ENCODE peak calls at places on chromosomes 13 and 19, in seven cellular contexts. M is brain microvascular endothelial cell; D is AG04450; J is IMR-90; N is fibroblast of the aortic adventitia; T is CD4-positive, alpha-beta memory T cell; P is PC-9. F is an unnamed sample.

GRCh38 chr13:34410653-34411052 is 531.4 kb upstream of the NBEA start:
- DNase-seq in D (no peak), P (no peak), T (no peak), N (peak), M (no peak), J (no peak), F (peak)

GRCh38 chr19:38850976-38851621 is 1.3 kb upstream of the HNRNPL start:
- DNase-seq in N (no peak), P (no peak), J (no peak), D (no peak), M (no peak), T (peak), F (no peak)

GRCh38 chr19:524062-524674 is 7.4 kb upstream of the CDC34 start:
- DNase-seq in T (no peak), D (no peak), P (no peak), M (peak), J (peak), N (no peak), F (peak)

GRCh38 chr19:7083076-7083956 is 13.8 kb downstream of the ZNF557 start:
- DNase-seq in D (no peak), N (peak), M (peak), J (peak), P (no peak), T (peak), F (peak)

GRCh38 chr13:113943821-113944565 is 29.9 kb downstream of the C13orf46 start:
- DNase-seq in N (no peak), J (no peak), M (no peak), P (no peak), T (no peak), D (no peak), F (no peak)

GRCh38 chr19:7916137-7916907 is 1.7 kb downstream of the TGFBR3L start:
- DNase-seq in M (no peak), N (no peak), D (no peak), T (peak), P (no peak), J (no peak), F (peak)

GRCh38 chr13:110334256-110334655 is 27.2 kb downstream of the COL4A2 start:
- DNase-seq in D (no peak), P (no peak), T (no peak), N (no peak), M (peak), J (peak), F (no peak)

GRCh38 chr19:38667552-38668205 is 20.2 kb downstream of the ACTN4 start:
- DNase-seq in J (peak), N (peak), T (no peak), P (no peak), M (no peak), D (no peak), F (peak)

GRCh38 chr19:55173717-55174409 is 6.2 kb downstream of the SYT5 start:
- DNase-seq in N (peak), M (peak), P (peak), D (no peak), J (peak), T (no peak), F (peak)

GRCh38 chr13:77267362-77267761 is 59.5 kb downstream of the MYCBP2 start:
- DNase-seq in D (no peak), P (no peak), T (no peak), N (peak), J (peak), M (no peak), F (peak)

GRCh38 chr13:98910501-98910951 is 67.3 kb downstream of the DOCK9 start:
- DNase-seq in N (peak), J (peak), D (no peak), T (peak), P (peak), M (peak), F (peak)

GRCh38 chr13:80923907-80924306 is 583.0 kb upstream of the SPRY2 start:
- DNase-seq in N (no peak), T (no peak), J (no peak), D (no peak), M (no peak), P (no peak), F (peak)

GRCh38 chr19:39483141-39483540 is 2.5 kb downstream of the TIMM50 start:
- DNase-seq in M (no peak), N (no peak), P (no peak), T (no peak), J (no peak), D (no peak), F (no peak)

GRCh38 chr13:85864963-85865530 is 65.8 kb upstream of the SLITRK6 start:
- DNase-seq in J (peak), T (no peak), M (peak), D (peak), P (no peak), N (no peak), F (no peak)

GRCh38 chr19:46404884-46405658 is 8.3 kb downstream of the CCDC8 start:
- DNase-seq in P (no peak), M (peak), N (peak), T (no peak), J (no peak), D (no peak), F (peak)

GRCh38 chr19:5215431-5215830 is 125.2 kb downstream of the PTPRS start:
- DNase-seq in N (no peak), P (no peak), J (no peak), D (no peak), M (no peak), T (no peak), F (no peak)

GRCh38 chr13:63156816-63157215 is 1741.2 kb upstream of the PCDH20 start:
- DNase-seq in J (no peak), N (no peak), D (no peak), T (no peak), M (peak), P (no peak), F (no peak)

GRCh38 chr13:47545630-47546029 is 455.4 kb downstream of the SUCLA2 start:
- DNase-seq in M (no peak), T (no peak), J (no peak), N (peak), D (no peak), P (no peak), F (no peak)

GRCh38 chr13:30396434-30397075 is 25.7 kb upstream of the UBE2L5 start:
- DNase-seq in N (peak), M (no peak), J (peak), D (no peak), T (no peak), P (no peak), F (peak)

GRCh38 chr13:62643007-62643483 is 1227.4 kb upstream of the PCDH20 start:
- DNase-seq in N (no peak), D (no peak), T (no peak), J (peak), M (peak), P (peak), F (peak)

GRCh38 chr13:110108348-110109139 is 198.4 kb downstream of the COL4A1 start:
- DNase-seq in T (no peak), N (peak), P (peak), M (peak), D (peak), J (peak), F (peak)

GRCh38 chr19:42233638-42234292 is 8.6 kb downstream of the GSK3A start:
- DNase-seq in N (no peak), P (no peak), M (no peak), J (no peak), D (no peak), T (no peak), F (no peak)

GRCh38 chr13:88751994-88752393 is 1080.8 kb downstream of the SLITRK5 start:
- DNase-seq in T (no peak), M (no peak), J (no peak), N (no peak), D (no peak), P (no peak), F (no peak)

GRCh38 chr19:52171321-52172169 is at the start of gene ZNF836:
- DNase-seq in N (peak), P (peak), D (no peak), T (peak), J (peak), M (peak), F (peak)

DNA sequence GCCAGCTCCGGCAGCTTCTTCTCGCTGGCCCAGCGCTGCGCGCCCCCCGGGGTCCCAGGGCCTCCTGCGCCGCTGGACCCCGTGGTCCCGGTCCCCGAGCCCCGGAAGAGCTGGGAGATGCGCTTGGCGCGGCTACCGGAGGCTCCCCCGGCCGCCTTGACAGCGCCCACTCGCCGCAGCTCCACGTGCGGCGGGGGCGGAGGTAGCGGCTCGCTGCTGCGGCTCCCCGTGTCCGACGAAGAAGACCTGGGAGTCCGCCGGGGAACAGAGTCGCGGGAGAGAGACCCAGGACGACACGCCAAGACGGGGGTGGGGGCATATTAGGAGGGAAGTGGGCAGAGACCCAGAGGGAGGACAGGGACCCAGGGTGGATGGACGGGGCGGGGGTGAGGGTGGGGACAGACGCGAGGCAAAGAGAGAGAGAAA is 997 bp downstream of the RASIP1 start:
- DNase-seq in M (no peak), N (no peak), J (no peak), D (no peak), P (no peak), T (no peak), F (no peak)
- H3K4me3 ChIP-seq in M (no peak), N (peak), J (peak), D (peak), P (peak), T (no peak), F (no peak)

DNA sequence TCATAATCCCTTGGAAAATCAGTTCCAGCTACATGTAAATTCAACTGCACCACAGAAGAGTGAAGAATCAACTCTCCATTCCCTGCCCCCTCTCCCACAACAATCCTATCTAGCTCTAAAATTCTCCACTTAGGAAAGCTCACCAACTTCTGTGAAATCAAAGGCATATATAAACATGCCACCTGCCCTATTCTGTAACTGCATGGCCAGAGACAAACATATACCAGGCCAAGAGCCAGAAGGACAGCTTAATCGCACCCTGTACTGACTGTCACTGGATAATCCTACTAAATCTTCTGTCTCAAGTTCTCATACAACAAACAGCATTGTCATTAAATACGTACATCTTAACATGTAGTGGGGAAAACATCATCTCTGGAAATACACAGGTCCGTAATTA is 58.2 kb upstream of the EEF1AKMT1 start:
- DNase-seq in T (no peak), M (no peak), N (no peak), P (no peak), J (no peak), D (no peak), F (no peak)
- H3K4me3 ChIP-seq in T (no peak), M (no peak), N (no peak), P (no peak), J (no peak), D (no peak), F (no peak)

GRCh38 chr19:17542042-17542441 is 13.4 kb upstream of the COLGALT1 start:
- DNase-seq in D (no peak), N (no peak), M (no peak), P (no peak), J (no peak), T (no peak), F (no peak)

GRCh38 chr19:17539288-17540117 is 15.9 kb upstream of the COLGALT1 start:
- DNase-seq in D (peak), J (peak), P (peak), T (peak), M (peak), N (peak), F (peak)

GRCh38 chr19:17538684-17539287 is 16.7 kb upstream of the COLGALT1 start:
- DNase-seq in J (no peak), T (no peak), N (no peak), P (no peak), D (no peak), M (no peak), F (no peak)

GRCh38 chr19:17541184-17541759 is 14.2 kb upstream of the COLGALT1 start:
- DNase-seq in P (no peak), T (no peak), D (no peak), M (no peak), N (no peak), J (no peak), F (no peak)

DNA sequence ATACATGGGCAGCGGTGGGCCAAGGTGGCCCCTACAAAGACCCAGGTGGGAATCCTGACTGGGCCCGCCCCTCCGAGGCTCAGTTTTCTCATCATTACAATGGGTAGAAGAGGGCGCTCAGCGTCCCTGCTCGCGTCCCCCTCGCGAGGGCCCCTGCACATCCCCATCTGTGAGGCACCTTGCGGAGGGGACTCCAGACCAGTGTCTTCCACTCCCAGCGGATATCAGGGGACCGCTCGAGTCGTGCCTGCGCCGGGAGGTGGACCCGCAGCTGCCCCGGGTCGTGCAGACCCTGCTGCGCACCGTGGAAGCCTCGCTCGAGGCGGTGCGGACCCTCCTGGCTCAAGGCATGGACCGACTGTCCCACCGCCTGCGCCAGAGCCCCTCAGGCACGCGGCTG is 15.3 kb upstream of the COLGALT1 start:
- DNase-seq in N (no peak), P (no peak), M (no peak), J (no peak), T (no peak), D (no peak), F (no peak)
- H3K4me3 ChIP-seq in N (no peak), P (no peak), M (no peak), J (no peak), T (no peak), D (no peak), F (no peak)

DNA sequence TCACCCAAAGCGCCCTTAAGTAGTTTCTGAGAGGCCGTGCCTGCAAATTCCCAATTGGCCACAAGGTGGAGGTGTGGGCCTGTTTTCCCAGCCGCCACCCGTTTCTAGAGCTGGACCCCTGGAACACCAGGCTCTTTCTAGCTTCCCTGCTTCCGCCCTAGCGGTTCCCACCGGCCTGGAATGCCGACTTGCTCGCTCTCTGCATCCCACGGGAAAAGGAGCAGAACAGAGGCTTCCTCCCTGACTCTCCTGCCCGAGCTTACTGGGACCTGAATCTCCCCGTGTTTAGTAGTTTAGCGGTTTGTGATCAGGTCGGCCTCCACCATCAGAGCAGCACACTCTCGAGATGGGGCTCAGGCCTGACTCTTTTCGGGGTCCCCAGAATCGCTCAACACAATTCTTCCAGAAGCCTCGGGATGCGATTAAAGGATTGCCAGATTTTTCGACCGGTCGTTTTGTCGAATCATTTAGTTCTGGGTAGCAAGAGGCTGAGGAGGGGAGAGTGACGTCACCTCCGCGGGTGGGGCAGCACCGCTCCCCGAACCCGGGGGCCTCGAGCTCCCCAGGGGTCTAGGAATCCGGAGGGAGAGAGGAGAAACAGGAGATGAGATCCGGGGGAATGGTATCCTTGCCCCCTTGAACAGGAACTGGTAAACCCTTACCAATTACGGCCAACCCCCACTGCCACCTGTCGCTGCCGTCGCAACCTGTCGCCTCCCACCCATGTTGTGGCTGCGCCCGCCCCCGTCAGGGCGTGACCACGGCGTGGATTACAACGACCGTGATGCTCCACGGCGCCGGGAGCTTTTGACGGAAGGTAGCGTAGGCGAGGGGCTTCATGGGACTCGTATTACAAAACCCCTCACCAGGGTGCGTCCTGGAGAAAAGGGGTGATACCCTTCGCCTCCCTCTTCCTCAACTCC is 8.0 kb downstream of the NAPSA start:
- DNase-seq in D (no peak), T (peak), N (peak), P (peak), J (peak), M (peak), F (peak)
- H3K4me3 ChIP-seq in D (peak), T (peak), N (peak), P (no peak), J (peak), M (peak), F (peak)

DNA sequence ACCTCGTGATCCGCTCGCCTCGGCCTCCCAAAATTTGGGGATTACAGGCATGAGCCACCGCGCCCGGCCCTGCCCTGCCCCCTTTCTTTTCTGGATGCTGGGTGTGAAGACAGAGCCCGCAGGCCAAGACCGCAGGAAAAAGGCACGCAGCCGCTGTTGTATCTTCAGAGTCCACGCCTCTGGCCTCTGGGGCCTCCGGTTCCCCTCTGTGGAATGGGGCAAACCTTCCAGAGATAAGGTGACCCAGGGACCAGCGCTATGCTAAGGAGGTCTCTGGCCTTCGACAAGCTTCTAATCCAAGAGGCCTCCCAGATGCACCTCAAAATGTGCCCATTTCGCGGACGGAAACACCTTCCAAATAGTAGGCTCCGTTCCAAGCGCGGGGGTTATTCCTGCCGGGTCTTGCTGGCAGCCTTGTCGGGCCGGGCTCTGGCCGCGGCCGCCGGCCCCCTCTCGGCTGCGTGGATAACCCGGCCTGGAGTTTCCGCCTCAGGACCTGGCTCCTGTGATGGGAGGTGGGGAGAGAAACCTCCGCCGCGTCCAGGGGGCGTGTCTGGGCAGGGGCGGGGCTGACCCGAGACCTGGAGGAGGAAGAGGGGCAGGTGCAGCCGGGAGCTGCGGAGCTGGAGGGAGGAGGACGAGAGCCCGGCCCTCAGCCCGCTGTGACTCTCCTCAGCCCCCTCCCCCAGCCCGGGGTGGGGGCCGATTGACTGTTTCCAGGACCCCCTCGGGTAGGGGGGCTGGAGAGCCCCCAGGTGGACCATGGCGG is 13.1 kb downstream of the TJP3 start:
- DNase-seq in P (peak), D (peak), N (peak), J (peak), T (peak), M (peak), F (peak)
- H3K4me3 ChIP-seq in P (peak), D (no peak), N (no peak), J (no peak), T (peak), M (no peak), F (peak)

DNA sequence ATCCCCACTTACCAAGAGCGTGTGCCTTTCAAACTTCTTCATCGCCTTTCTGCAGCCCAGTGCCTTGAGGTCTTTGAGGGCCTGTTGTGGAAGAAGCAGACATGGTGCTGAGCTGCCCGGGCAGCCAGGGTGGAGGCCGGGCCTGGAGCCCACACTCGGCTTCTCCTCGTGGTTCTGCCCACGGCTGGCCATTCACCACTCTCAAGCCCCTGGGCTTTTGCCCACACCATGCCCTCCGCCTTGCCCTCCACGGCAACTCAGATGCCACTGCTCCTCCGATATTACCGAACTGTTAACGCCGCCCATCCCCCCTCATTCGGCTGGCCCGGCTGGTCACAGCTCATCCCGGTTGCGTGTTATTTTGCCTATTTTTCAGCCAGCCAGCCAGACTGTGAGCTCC is 5.3 kb downstream of the IL4I1 start:
- DNase-seq in J (no peak), P (no peak), M (no peak), T (no peak), N (no peak), D (no peak), F (no peak)
- H3K4me3 ChIP-seq in J (no peak), P (no peak), M (no peak), T (no peak), N (no peak), D (no peak), F (no peak)

DNA sequence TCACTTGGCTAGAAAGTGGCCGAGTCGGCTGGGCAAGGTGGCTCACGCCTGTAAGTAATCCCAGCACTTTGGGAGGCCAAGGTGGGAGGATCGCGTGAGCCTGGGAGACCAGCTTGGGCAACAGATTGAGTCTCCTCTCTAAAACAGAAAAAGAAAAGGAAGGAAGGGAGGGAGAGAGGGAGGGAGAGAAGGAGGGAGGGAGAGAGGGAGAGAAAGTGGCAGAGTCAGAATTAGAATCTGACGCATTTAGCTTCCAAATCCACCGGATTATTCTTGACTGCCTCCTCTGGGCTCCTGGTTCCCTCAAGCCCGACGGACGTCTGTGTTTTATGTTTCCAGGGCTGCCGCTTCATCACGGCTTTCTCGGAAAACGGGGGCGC is 22.5 kb downstream of the LRFN3 start:
- DNase-seq in J (no peak), T (no peak), M (no peak), N (no peak), P (no peak), D (no peak), F (no peak)
- H3K4me3 ChIP-seq in J (no peak), T (peak), M (no peak), N (no peak), P (no peak), D (no peak), F (no peak)